ENCODE peak calls at places on chromosome 1, in six cellular contexts. X is IMR-90, R is HCT116, F is Panc1, N is choroid plexus epithelial cell, E is BJ. J is an unnamed sample.

GRCh38 chr1:151511636-151512215 is 539 bp downstream of the CGN start:
- DNase-seq in X (no peak), R (no peak), F (no peak), N (no peak), E (no peak), J (no peak)

GRCh38 chr1:178393370-178393769 is 103.4 kb downstream of the CLEC20A start:
- DNase-seq in X (no peak), R (no peak), F (no peak), N (no peak), E (no peak), J (no peak)

GRCh38 chr1:24923485-24924113 is 6.5 kb downstream of the RUNX3 start:
- DNase-seq in X (no peak), R (no peak), F (no peak), N (no peak), E (no peak), J (no peak)

GRCh38 chr1:151584278-151584677 is 27.6 kb upstream of the SNX27 start:
- DNase-seq in X (no peak), R (no peak), F (no peak), N (no peak), E (no peak), J (no peak)

GRCh38 chr1:183339556-183340167 is 78.5 kb downstream of the NMNAT2 start:
- DNase-seq in X (no peak), R (no peak), F (no peak), N (no peak), E (no peak), J (no peak)

GRCh38 chr1:53073899-53074311 is 11.9 kb downstream of the PODN start:
- DNase-seq in X (no peak), R (no peak), F (no peak), N (peak), E (no peak), J (no peak)

GRCh38 chr1:51559501-51559900 is 40.4 kb upstream of the EPS15 start:
- DNase-seq in X (no peak), R (no peak), F (no peak), N (no peak), E (no peak), J (no peak)

GRCh38 chr1:40592107-40592773 is 60.8 kb downstream of the ZNF684 start:
- DNase-seq in X (peak), R (peak), F (no peak), N (peak), E (no peak), J (no peak)

GRCh38 chr1:60213253-60213652 is 139.7 kb upstream of the C1orf87 start:
- DNase-seq in X (no peak), R (no peak), F (no peak), N (no peak), E (no peak), J (no peak)

GRCh38 chr1:100034465-100034864 is 64.7 kb downstream of the SLC35A3 start:
- DNase-seq in X (peak), R (no peak), F (no peak), N (peak), E (no peak), J (no peak)

GRCh38 chr1:113072757-113073456 is at the start of gene LRIG2:
- DNase-seq in X (peak), R (peak), F (peak), N (peak), E (peak), J (peak)
- TF ChIP-seq CTCF in X (peak), R (peak), F (peak), N (peak), E (peak), J (peak)

GRCh38 chr1:89552481-89553194 is 28.0 kb downstream of the LRRC8B start:
- DNase-seq in X (no peak), R (no peak), F (no peak), N (peak), E (no peak), J (no peak)
- H3K4me3 ChIP-seq in X (no peak), R (no peak), F (no peak), N (no peak), E (no peak), J (no peak)

GRCh38 chr1:226625832-226626576 is 77.4 kb downstream of the STUM start:
- DNase-seq in X (no peak), R (no peak), F (no peak), N (no peak), E (no peak), J (no peak)

GRCh38 chr1:226625326-226625725 is 76.8 kb downstream of the STUM start:
- DNase-seq in X (no peak), R (no peak), F (no peak), N (no peak), E (no peak), J (no peak)

GRCh38 chr1:226627924-226628623 is 79.5 kb downstream of the STUM start:
- DNase-seq in X (no peak), R (no peak), F (no peak), N (no peak), E (no peak), J (no peak)

GRCh38 chr1:226627050-226627755 is 78.6 kb downstream of the STUM start:
- DNase-seq in X (no peak), R (no peak), F (no peak), N (no peak), E (no peak), J (no peak)

DNA sequence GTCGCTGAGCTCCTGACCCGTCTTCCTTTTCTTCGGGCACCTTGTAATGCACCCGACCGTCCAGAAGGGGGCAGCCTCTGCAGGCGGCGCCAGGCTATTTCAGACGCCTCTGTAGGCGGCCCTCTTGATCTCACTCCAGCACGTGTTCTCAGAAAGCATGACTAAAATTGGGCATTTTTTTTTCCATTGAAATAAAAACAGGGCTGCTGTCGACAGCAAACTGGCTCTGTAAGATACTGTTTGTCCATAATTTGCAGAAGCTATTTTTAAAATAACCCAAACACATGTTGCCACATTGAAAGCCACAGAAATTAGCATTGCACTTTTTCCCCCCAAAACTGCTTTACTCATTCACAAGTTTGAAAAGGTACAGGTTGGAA is 78.0 kb downstream of the STUM start:
- DNase-seq in X (peak), R (peak), F (peak), N (peak), E (no peak), J (peak)
- TF ChIP-seq CTCF in X (peak), R (peak), F (peak), N (peak), E (peak), J (peak)

GRCh38 chr1:206538086-206538781 is 30.9 kb downstream of the RASSF5 start:
- DNase-seq in X (no peak), R (no peak), F (no peak), N (no peak), E (no peak), J (no peak)
- H3K4me3 ChIP-seq in X (no peak), R (no peak), F (no peak), N (no peak), E (no peak), J (no peak)